ENCODE peak calls at places on chromosomes 12 and 14, in nine cellular contexts. One of them, this sample, is unnamed.

GRCh38 chr14:101499080-101499479 is 62.2 kb upstream of the DIO3 start:
- DNase-seq in ascending aorta: no peak
- DNase-seq in astrocyte: no peak
- DNase-seq in heart left ventricle: peak; percentile 26
- DNase-seq in SJSA1: peak; percentile 13
- DNase-seq in CD8-positive, alpha-beta T cell: no peak
- DNase-seq in CD4-positive, alpha-beta memory T cell: no peak
- DNase-seq in osteoblast: peak; percentile 31
- DNase-seq in upper lobe of right lung: peak; percentile 38
- DNase-seq in this sample: no peak

GRCh38 chr12:67096533-67097318 is 172.4 kb upstream of the CAND1 start:
- DNase-seq in ascending aorta: no peak
- DNase-seq in astrocyte: peak; percentile 63
- DNase-seq in heart left ventricle: no peak
- DNase-seq in SJSA1: no peak
- DNase-seq in CD8-positive, alpha-beta T cell: no peak
- DNase-seq in CD4-positive, alpha-beta memory T cell: no peak
- DNase-seq in osteoblast: no peak
- DNase-seq in upper lobe of right lung: no peak
- DNase-seq in this sample: no peak

GRCh38 chr14:88170333-88170732 is 152.7 kb downstream of the KCNK10 start:
- DNase-seq in ascending aorta: no peak
- DNase-seq in astrocyte: no peak
- DNase-seq in heart left ventricle: no peak
- DNase-seq in SJSA1: no peak
- DNase-seq in CD8-positive, alpha-beta T cell: no peak
- DNase-seq in CD4-positive, alpha-beta memory T cell: no peak
- DNase-seq in osteoblast: peak; percentile 41
- DNase-seq in upper lobe of right lung: no peak
- DNase-seq in this sample: no peak

GRCh38 chr14:55200646-55201045 is 9.3 kb upstream of the DLGAP5 start:
- DNase-seq in ascending aorta: no peak
- DNase-seq in astrocyte: no peak
- DNase-seq in heart left ventricle: no peak
- DNase-seq in SJSA1: no peak
- DNase-seq in CD8-positive, alpha-beta T cell: no peak
- DNase-seq in CD4-positive, alpha-beta memory T cell: no peak
- DNase-seq in osteoblast: no peak
- DNase-seq in upper lobe of right lung: no peak
- DNase-seq in this sample: no peak

GRCh38 chr14:99941211-99941610 is 124.0 kb upstream of the EVL start:
- DNase-seq in ascending aorta: no peak
- DNase-seq in astrocyte: no peak
- DNase-seq in heart left ventricle: no peak
- DNase-seq in SJSA1: no peak
- DNase-seq in CD8-positive, alpha-beta T cell: no peak
- DNase-seq in CD4-positive, alpha-beta memory T cell: no peak
- DNase-seq in osteoblast: no peak
- DNase-seq in upper lobe of right lung: no peak
- DNase-seq in this sample: no peak

GRCh38 chr12:54439521-54440255 is 20.6 kb upstream of the ITGA5 start:
- DNase-seq in ascending aorta: no peak
- DNase-seq in astrocyte: peak; percentile 76
- DNase-seq in heart left ventricle: no peak
- DNase-seq in SJSA1: peak; percentile 27
- DNase-seq in CD8-positive, alpha-beta T cell: no peak
- DNase-seq in CD4-positive, alpha-beta memory T cell: peak; percentile 57
- DNase-seq in osteoblast: peak; percentile 88
- DNase-seq in upper lobe of right lung: no peak
- DNase-seq in this sample: no peak

GRCh38 chr12:6263931-6264330 is 46.6 kb upstream of the PLEKHG6 start:
- DNase-seq in ascending aorta: no peak
- DNase-seq in astrocyte: peak; percentile 39
- DNase-seq in heart left ventricle: no peak
- DNase-seq in SJSA1: no peak
- DNase-seq in CD8-positive, alpha-beta T cell: no peak
- DNase-seq in CD4-positive, alpha-beta memory T cell: no peak
- DNase-seq in osteoblast: peak; percentile 46
- DNase-seq in upper lobe of right lung: peak; percentile 35
- DNase-seq in this sample: no peak

GRCh38 chr14:99654235-99655000 is 9.5 kb downstream of the HHIPL1 start:
- DNase-seq in ascending aorta: no peak
- DNase-seq in astrocyte: peak; percentile 76
- DNase-seq in heart left ventricle: no peak
- DNase-seq in SJSA1: no peak
- DNase-seq in CD8-positive, alpha-beta T cell: no peak
- DNase-seq in CD4-positive, alpha-beta memory T cell: no peak
- DNase-seq in osteoblast: peak; percentile 99
- DNase-seq in upper lobe of right lung: no peak
- DNase-seq in this sample: peak; percentile 70

GRCh38 chr14:32593290-32593942 is 264.3 kb downstream of the AKAP6 start:
- DNase-seq in ascending aorta: no peak
- DNase-seq in astrocyte: peak; percentile 94
- DNase-seq in heart left ventricle: no peak
- DNase-seq in SJSA1: no peak
- DNase-seq in CD8-positive, alpha-beta T cell: no peak
- DNase-seq in CD4-positive, alpha-beta memory T cell: no peak
- DNase-seq in osteoblast: peak; percentile 81
- DNase-seq in upper lobe of right lung: no peak
- DNase-seq in this sample: peak; percentile 46

GRCh38 chr14:24343795-24344660 is 4.2 kb upstream of the RIPK3 start:
- DNase-seq in ascending aorta: no peak
- DNase-seq in astrocyte: no peak
- DNase-seq in heart left ventricle: no peak
- DNase-seq in SJSA1: no peak
- DNase-seq in CD8-positive, alpha-beta T cell: no peak
- DNase-seq in CD4-positive, alpha-beta memory T cell: no peak
- DNase-seq in osteoblast: no peak
- DNase-seq in upper lobe of right lung: no peak
- DNase-seq in this sample: no peak

GRCh38 chr14:24665440-24665991 is 31.5 kb upstream of the GZMB start:
- DNase-seq in ascending aorta: no peak
- DNase-seq in astrocyte: no peak
- DNase-seq in heart left ventricle: no peak
- DNase-seq in SJSA1: no peak
- DNase-seq in CD8-positive, alpha-beta T cell: no peak
- DNase-seq in CD4-positive, alpha-beta memory T cell: no peak
- DNase-seq in osteoblast: no peak
- DNase-seq in upper lobe of right lung: no peak
- DNase-seq in this sample: no peak

GRCh38 chr12:89859513-89860220 is 151.0 kb upstream of the ATP2B1 start:
- DNase-seq in ascending aorta: no peak
- DNase-seq in astrocyte: no peak
- DNase-seq in heart left ventricle: no peak
- DNase-seq in SJSA1: no peak
- DNase-seq in CD8-positive, alpha-beta T cell: no peak
- DNase-seq in CD4-positive, alpha-beta memory T cell: peak; percentile 40
- DNase-seq in osteoblast: no peak
- DNase-seq in upper lobe of right lung: no peak
- DNase-seq in this sample: peak; percentile 11

GRCh38 chr14:101286271-101287018 is 274.9 kb upstream of the DIO3 start:
- DNase-seq in ascending aorta: no peak
- DNase-seq in astrocyte: no peak
- DNase-seq in heart left ventricle: no peak
- DNase-seq in SJSA1: no peak
- DNase-seq in CD8-positive, alpha-beta T cell: no peak
- DNase-seq in CD4-positive, alpha-beta memory T cell: no peak
- DNase-seq in osteoblast: no peak
- DNase-seq in upper lobe of right lung: no peak
- DNase-seq in this sample: no peak

GRCh38 chr12:124550123-124551089 is 17.0 kb downstream of the NCOR2 start:
- DNase-seq in ascending aorta: no peak
- DNase-seq in astrocyte: no peak
- DNase-seq in heart left ventricle: no peak
- DNase-seq in SJSA1: no peak
- DNase-seq in CD8-positive, alpha-beta T cell: no peak
- DNase-seq in CD4-positive, alpha-beta memory T cell: no peak
- DNase-seq in osteoblast: peak; percentile 80
- DNase-seq in upper lobe of right lung: no peak
- DNase-seq in this sample: peak; percentile 43

GRCh38 chr14:101087614-101088394 is 184.3 kb upstream of the RTL1 start:
- DNase-seq in ascending aorta: no peak
- DNase-seq in astrocyte: peak; percentile 40
- DNase-seq in heart left ventricle: peak; percentile 51
- DNase-seq in SJSA1: no peak
- DNase-seq in CD8-positive, alpha-beta T cell: no peak
- DNase-seq in CD4-positive, alpha-beta memory T cell: no peak
- DNase-seq in osteoblast: no peak
- DNase-seq in upper lobe of right lung: peak; percentile 34
- DNase-seq in this sample: peak; percentile 77

GRCh38 chr12:31423405-31423804 is 97.5 kb upstream of the SINHCAF start:
- DNase-seq in ascending aorta: no peak
- DNase-seq in astrocyte: no peak
- DNase-seq in heart left ventricle: no peak
- DNase-seq in SJSA1: no peak
- DNase-seq in CD8-positive, alpha-beta T cell: no peak
- DNase-seq in CD4-positive, alpha-beta memory T cell: no peak
- DNase-seq in osteoblast: no peak
- DNase-seq in upper lobe of right lung: no peak
- DNase-seq in this sample: no peak
- H3K36me3 ChIP-seq in ascending aorta: no peaks in the 10 kb centered on the region
- H3K36me3 ChIP-seq in astrocyte: no peaks in the 10 kb centered on the region
- H3K36me3 ChIP-seq in heart left ventricle: peaks cover 64% of the 10 kb centered on the region
- H3K36me3 ChIP-seq in SJSA1: peaks cover 6% of the 10 kb centered on the region
- H3K36me3 ChIP-seq in CD8-positive, alpha-beta T cell: no peaks in the 10 kb centered on the region
- H3K36me3 ChIP-seq in CD4-positive, alpha-beta memory T cell: no peaks in the 10 kb centered on the region
- H3K36me3 ChIP-seq in osteoblast: peaks cover 4% of the 10 kb centered on the region
- H3K36me3 ChIP-seq in upper lobe of right lung: no peaks in the 10 kb centered on the region
- H3K36me3 ChIP-seq in this sample: no peaks in the 10 kb centered on the region

DNA sequence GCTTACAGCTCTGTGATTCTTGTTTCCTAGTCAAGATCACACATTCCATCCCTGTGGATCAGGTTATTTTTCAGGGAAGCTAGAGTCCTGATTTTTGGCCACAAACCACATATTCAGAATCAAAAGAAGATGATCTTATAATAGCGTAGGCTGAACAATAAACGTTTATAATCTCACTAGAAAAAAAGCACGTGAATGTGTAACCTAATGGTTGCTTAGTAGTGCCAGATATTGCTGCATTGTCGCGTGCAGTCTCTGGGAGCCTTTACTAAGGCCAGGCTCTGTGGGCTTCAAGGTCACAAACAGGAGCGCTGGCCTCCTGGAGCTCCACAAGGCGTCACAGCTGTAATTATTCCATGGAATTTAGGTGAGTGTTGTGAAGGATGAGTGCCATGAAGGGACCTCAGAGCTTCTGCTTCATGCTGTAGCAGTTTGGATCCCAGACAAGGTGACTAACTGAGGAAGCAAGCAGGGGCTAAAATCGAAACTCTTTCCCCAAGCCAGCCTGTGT is 17.4 kb downstream of the CDKN1B start:
- DNase-seq in ascending aorta: no peak
- DNase-seq in astrocyte: peak; percentile 84
- DNase-seq in heart left ventricle: no peak
- DNase-seq in SJSA1: no peak
- DNase-seq in CD8-positive, alpha-beta T cell: no peak
- DNase-seq in CD4-positive, alpha-beta memory T cell: no peak
- DNase-seq in osteoblast: no peak
- DNase-seq in upper lobe of right lung: no peak
- DNase-seq in this sample: peak; percentile 82
- H3K4me3 ChIP-seq in ascending aorta: no peak overlapping the region
- H3K4me3 ChIP-seq in astrocyte: no peak overlapping the region
- H3K4me3 ChIP-seq in heart left ventricle: no peak overlapping the region
- H3K4me3 ChIP-seq in SJSA1: peak overlapping the region; percentile 17
- H3K4me3 ChIP-seq in CD8-positive, alpha-beta T cell: no peak overlapping the region
- H3K4me3 ChIP-seq in CD4-positive, alpha-beta memory T cell: no peak overlapping the region
- H3K4me3 ChIP-seq in osteoblast: peak overlapping the region; percentile 55
- H3K4me3 ChIP-seq in upper lobe of right lung: no peak overlapping the region
- H3K4me3 ChIP-seq in this sample: peak overlapping the region; percentile 13

DNA sequence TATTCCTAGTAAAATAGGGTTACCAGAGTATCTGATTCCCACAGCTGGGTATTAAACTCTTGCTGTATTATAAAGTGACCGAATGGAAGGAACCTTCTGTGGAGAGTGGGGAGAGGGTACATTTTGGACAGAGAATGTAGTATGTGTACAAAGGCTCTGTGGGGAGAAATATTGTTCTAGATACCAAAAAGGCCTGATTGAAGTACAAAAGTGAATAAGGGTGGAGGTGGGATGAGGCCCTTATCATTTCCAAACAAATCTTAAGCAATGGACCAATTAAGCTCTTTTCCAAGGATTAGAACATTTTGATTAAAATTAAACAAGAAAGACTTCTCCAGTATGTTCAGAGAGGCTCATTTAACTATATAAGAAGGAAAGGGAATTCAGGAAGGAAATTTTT is 20.4 kb downstream of the EID3 start:
- DNase-seq in ascending aorta: no peak
- DNase-seq in astrocyte: no peak
- DNase-seq in heart left ventricle: no peak
- DNase-seq in SJSA1: no peak
- DNase-seq in CD8-positive, alpha-beta T cell: no peak
- DNase-seq in CD4-positive, alpha-beta memory T cell: no peak
- DNase-seq in osteoblast: peak; percentile 52
- DNase-seq in upper lobe of right lung: no peak
- DNase-seq in this sample: no peak
- H3K36me3 ChIP-seq in ascending aorta: peaks cover 84% of the 10 kb centered on the region
- H3K36me3 ChIP-seq in astrocyte: peaks cover 59% of the 10 kb centered on the region
- H3K36me3 ChIP-seq in heart left ventricle: peaks cover 90% of the 10 kb centered on the region
- H3K36me3 ChIP-seq in SJSA1: peaks cover 89% of the 10 kb centered on the region
- H3K36me3 ChIP-seq in CD8-positive, alpha-beta T cell: peaks cover 22% of the 10 kb centered on the region
- H3K36me3 ChIP-seq in CD4-positive, alpha-beta memory T cell: peaks cover 40% of the 10 kb centered on the region
- H3K36me3 ChIP-seq in osteoblast: peaks cover 89% of the 10 kb centered on the region
- H3K36me3 ChIP-seq in upper lobe of right lung: peaks cover 90% of the 10 kb centered on the region
- H3K36me3 ChIP-seq in this sample: peaks cover 88% of the 10 kb centered on the region

DNA sequence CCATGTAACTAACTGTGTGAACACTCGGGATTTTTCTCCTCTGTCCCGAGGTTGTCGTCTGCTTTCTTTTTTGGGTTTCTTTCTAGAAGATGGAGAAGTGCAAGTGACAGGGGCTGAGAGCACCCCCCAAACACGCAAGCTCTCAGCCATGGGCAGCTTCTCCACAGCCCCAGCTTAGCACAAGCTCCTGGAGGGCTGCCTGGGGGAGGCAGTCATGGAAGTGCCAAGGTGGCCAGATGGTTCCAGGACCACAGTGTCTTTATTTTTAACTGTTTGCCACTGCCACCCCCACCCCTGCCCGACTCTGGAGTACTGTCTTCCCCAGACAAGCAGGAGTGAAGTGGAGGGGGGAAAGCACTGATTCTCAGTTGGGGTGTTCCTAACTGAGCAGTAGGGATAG is 58.2 kb downstream of the ST8SIA1 start:
- DNase-seq in ascending aorta: no peak
- DNase-seq in astrocyte: no peak
- DNase-seq in heart left ventricle: no peak
- DNase-seq in SJSA1: no peak
- DNase-seq in CD8-positive, alpha-beta T cell: no peak
- DNase-seq in CD4-positive, alpha-beta memory T cell: no peak
- DNase-seq in osteoblast: no peak
- DNase-seq in upper lobe of right lung: no peak
- DNase-seq in this sample: no peak
- H3K4me3 ChIP-seq in ascending aorta: no peak overlapping the region
- H3K4me3 ChIP-seq in astrocyte: no peak overlapping the region
- H3K4me3 ChIP-seq in heart left ventricle: no peak overlapping the region
- H3K4me3 ChIP-seq in SJSA1: no peak overlapping the region
- H3K4me3 ChIP-seq in CD8-positive, alpha-beta T cell: no peak overlapping the region
- H3K4me3 ChIP-seq in CD4-positive, alpha-beta memory T cell: no peak overlapping the region
- H3K4me3 ChIP-seq in osteoblast: peak overlapping the region; percentile 36
- H3K4me3 ChIP-seq in upper lobe of right lung: no peak overlapping the region
- H3K4me3 ChIP-seq in this sample: no peak overlapping the region

This sample was measured in MG63.